ENCODE peak calls at places on chromosomes 3 and 15, in five cellular contexts. A, S, W, E and I are unnamed samples.

GRCh38 chr15:26295331-26295730 is 432.2 kb upstream of the ATP10A start:
- DNase-seq in A (no peak), S (no peak), W (no peak), E (no peak), I (no peak)

GRCh38 chr3:155745795-155746550 is 1.1 kb upstream of the PLCH1 start:
- DNase-seq in A (peak; percentile 25), S (no peak), W (no peak), E (no peak), I (no peak)

GRCh38 chr3:122305818-122306621 is 19.0 kb upstream of the CSTA start:
- DNase-seq in A (peak; percentile 36), S (no peak), W (no peak), E (no peak), I (no peak)

GRCh38 chr15:75042730-75043508 is 19.5 kb downstream of the PPCDC start:
- DNase-seq in A (peak; percentile 94), S (no peak), W (peak; percentile 83), E (peak; percentile 64), I (peak; percentile 90)

GRCh38 chr3:172520332-172520831 is 2.8 kb downstream of the TNFSF10 start:
- DNase-seq in A (no peak), S (no peak), W (no peak), E (peak; percentile 95), I (no peak)

GRCh38 chr3:112345681-112346080 is 12.7 kb downstream of the CD200 start:
- DNase-seq in A (no peak), S (no peak), W (no peak), E (no peak), I (no peak)

GRCh38 chr15:38671675-38672141 is 107.1 kb upstream of the RASGRP1 start:
- DNase-seq in A (no peak), S (peak; percentile 66), W (no peak), E (peak; percentile 6), I (no peak)

GRCh38 chr3:122948398-122948797 is 79.2 kb downstream of the SEMA5B start:
- DNase-seq in A (no peak), S (no peak), W (no peak), E (no peak), I (no peak)

GRCh38 chr3:197430961-197431910 is 124.5 kb downstream of the BDH1 start:
- DNase-seq in A (no peak), S (no peak), W (no peak), E (peak; percentile 73), I (no peak)

GRCh38 chr3:67245545-67245944 is 247.4 kb downstream of the KBTBD8 start:
- DNase-seq in A (no peak), S (no peak), W (no peak), E (no peak), I (no peak)

GRCh38 chr3:47475029-47475569 is 642 bp downstream of the SCAP start:
- DNase-seq in A (no peak), S (peak; percentile 44), W (no peak), E (peak; percentile 32), I (peak; percentile 75)

GRCh38 chr15:72540606-72541237 is 66.6 kb downstream of the ARIH1 start:
- DNase-seq in A (no peak), S (no peak), W (no peak), E (no peak), I (no peak)

GRCh38 chr3:56413911-56414310 is 54.4 kb downstream of the ERC2 start:
- DNase-seq in A (no peak), S (no peak), W (no peak), E (no peak), I (no peak)

GRCh38 chr3:55579499-55579898 is 92.4 kb upstream of the WNT5A start:
- DNase-seq in A (no peak), S (no peak), W (no peak), E (peak; percentile 81), I (no peak)

GRCh38 chr3:123444023-123444422 is 4.9 kb downstream of the ADCY5 start:
- DNase-seq in A (no peak), S (no peak), W (no peak), E (no peak), I (no peak)

GRCh38 chr3:74546426-74546825 is 68.0 kb downstream of the CNTN3 start:
- DNase-seq in A (no peak), S (no peak), W (no peak), E (peak; percentile 30), I (no peak)

GRCh38 chr15:31274496-31275330 is 51.9 kb upstream of the KLF13 start:
- DNase-seq in A (peak; percentile 0), S (no peak), W (no peak), E (peak; percentile 3), I (peak; percentile 71)

GRCh38 chr15:81400640-81401236 is 26.7 kb upstream of the TMC3 start:
- DNase-seq in A (no peak), S (peak; percentile 39), W (no peak), E (peak; percentile 65), I (no peak)

GRCh38 chr3:65126527-65127440 is 439.0 kb upstream of the ADAMTS9 start:
- DNase-seq in A (no peak), S (no peak), W (no peak), E (peak; percentile 10), I (no peak)

GRCh38 chr15:42914728-42915497 is 5.7 kb downstream of the TTBK2 start:
- DNase-seq in A (no peak), S (no peak), W (no peak), E (peak; percentile 41), I (no peak)

GRCh38 chr3:118977118-118977517 is 57.5 kb downstream of the IGSF11 start:
- DNase-seq in A (no peak), S (no peak), W (no peak), E (no peak), I (no peak)

GRCh38 chr3:33218072-33218445 is 551 bp downstream of the SUSD5 start:
- DNase-seq in A (no peak), S (no peak), W (no peak), E (no peak), I (no peak)

GRCh38 chr15:38072507-38073277 is 138.3 kb downstream of the TMCO5A start:
- DNase-seq in A (peak; percentile 62), S (no peak), W (peak; percentile 79), E (peak; percentile 71), I (peak; percentile 79)

GRCh38 chr3:169695051-169695450 is 31.5 kb upstream of the MECOM start:
- DNase-seq in A (no peak), S (no peak), W (no peak), E (peak; percentile 28), I (no peak)

GRCh38 chr15:35305906-35306305 is 220.8 kb upstream of the NANOGP8 start:
- DNase-seq in A (no peak), S (no peak), W (no peak), E (peak; percentile 92), I (no peak)

GRCh38 chr3:148190441-148190990 is 507.2 kb upstream of the AGTR1 start:
- DNase-seq in A (no peak), S (no peak), W (no peak), E (no peak), I (no peak)

GRCh38 chr15:41804920-41805666 is 22.8 kb upstream of the JMJD7 start:
- DNase-seq in A (no peak), S (no peak), W (no peak), E (no peak), I (no peak)

GRCh38 chr15:99343836-99344551 is 92.7 kb downstream of the LRRC28 start:
- DNase-seq in A (peak; percentile 12), S (peak; percentile 61), W (peak; percentile 48), E (no peak), I (no peak)

GRCh38 chr15:32636410-32636809 is 5.1 kb upstream of the SCG5 start:
- DNase-seq in A (no peak), S (no peak), W (no peak), E (no peak), I (no peak)

GRCh38 chr15:61205427-61205826 is 23.7 kb downstream of the RORA start:
- DNase-seq in A (no peak), S (no peak), W (no peak), E (no peak), I (no peak)
- H3K4me3 ChIP-seq in A (no peak overlapping the region), S (no peak overlapping the region), W (peak overlapping the region; percentile 39), E (no peak overlapping the region), I (peak overlapping the region; percentile 18)

GRCh38 chr3:193782747-193783146 is 189.7 kb downstream of the OPA1 start:
- DNase-seq in A (no peak), S (no peak), W (no peak), E (no peak), I (no peak)
- H3K27ac ChIP-seq in A (no peak overlapping the region), S (no peak overlapping the region), W (no peak overlapping the region), E (no peak overlapping the region), I (no peak overlapping the region)

DNA sequence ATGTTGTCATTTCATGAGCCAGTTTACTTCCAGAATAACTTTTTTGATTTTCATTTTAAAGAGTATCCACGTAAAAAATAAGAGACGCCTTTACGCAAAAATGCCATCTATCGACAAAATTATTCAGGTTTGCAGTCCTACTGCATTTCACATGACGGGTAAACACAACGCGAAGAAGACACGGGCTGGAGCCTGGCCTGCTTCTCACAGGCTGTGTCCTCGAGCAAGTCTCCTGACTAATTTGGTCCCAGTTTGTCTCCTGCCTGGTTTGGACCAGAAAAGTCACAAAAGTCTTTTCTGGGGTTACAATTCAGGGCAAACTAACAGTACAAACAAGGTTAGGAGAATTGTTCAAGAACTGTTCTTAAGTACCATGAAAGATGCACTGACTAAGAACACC is 51.7 kb downstream of the CHSY1 start:
- DNase-seq in A (peak; percentile 60), S (no peak), W (no peak), E (no peak), I (no peak)
- H3K4me3 ChIP-seq in A (no peak overlapping the region), S (no peak overlapping the region), W (no peak overlapping the region), E (no peak overlapping the region), I (no peak overlapping the region)

DNA sequence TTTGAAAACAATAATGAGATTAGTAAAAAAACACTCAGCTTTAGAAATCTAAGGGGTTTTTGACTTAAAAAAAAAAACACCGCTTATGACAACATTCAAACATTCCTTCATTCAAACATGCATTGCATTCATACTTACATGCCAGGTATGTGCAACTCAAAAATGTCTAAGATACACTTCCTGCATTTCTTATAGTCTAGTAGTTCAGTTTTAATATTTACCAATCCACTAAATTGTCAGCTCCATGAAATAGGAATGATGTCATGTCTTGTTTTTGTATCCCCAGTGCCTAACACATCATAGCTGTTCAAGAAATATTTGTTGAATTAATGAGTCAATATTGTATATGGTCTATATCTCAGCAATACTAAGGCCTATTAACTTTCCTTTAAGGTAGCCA is 51.7 kb downstream of the EIF4E3 start:
- DNase-seq in A (no peak), S (no peak), W (no peak), E (peak; percentile 55), I (no peak)
- H3K27ac ChIP-seq in A (no peak overlapping the region), S (no peak overlapping the region), W (no peak overlapping the region), E (no peak overlapping the region), I (no peak overlapping the region)

DNA sequence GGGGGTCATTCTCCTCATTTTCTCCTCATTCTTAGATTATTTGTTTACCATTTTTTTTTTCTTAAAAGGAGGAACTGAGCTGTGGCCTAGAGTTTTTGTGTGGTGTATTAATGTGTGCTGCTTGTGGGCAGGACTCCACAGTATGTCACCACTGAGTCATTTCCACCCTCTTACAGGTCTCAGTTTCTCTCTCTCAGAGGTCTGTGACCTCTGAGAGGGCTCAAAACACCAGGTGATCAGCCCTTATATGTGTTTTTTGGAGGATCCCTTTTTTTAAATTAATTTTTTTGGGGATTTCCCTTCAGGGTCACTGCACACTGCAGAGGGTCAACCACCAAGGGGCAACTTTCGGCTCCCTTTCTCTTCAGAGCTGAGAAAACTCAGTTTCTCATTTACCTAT is 166.4 kb downstream of the SUCNR1 start:
- DNase-seq in A (no peak), S (no peak), W (no peak), E (no peak), I (no peak)
- H3K4me3 ChIP-seq in A (no peak overlapping the region), S (no peak overlapping the region), W (no peak overlapping the region), E (no peak overlapping the region), I (no peak overlapping the region)

GRCh38 chr15:68793776-68794175 is 26.9 kb downstream of the ANP32A start:
- DNase-seq in A (no peak), S (no peak), W (no peak), E (no peak), I (no peak)
- H3K27ac ChIP-seq in A (peak overlapping the region; percentile 82), S (no peak overlapping the region), W (peak overlapping the region; percentile 78), E (no peak overlapping the region), I (peak overlapping the region; percentile 51)